ENCODE peak calls at places on chromosome 13, in ten cellular contexts. One of them, this sample, is unnamed.

GRCh38 chr13:43153436-43154082 is 130.2 kb downstream of the DNAJC15 start:
- DNase-seq in NCI-H1092 treated with DMSO at 0.1 percent for 48 hours: no peak
- DNase-seq in naive thymus-derived CD4-positive, alpha-beta T cell: no peak
- DNase-seq in tibial nerve: no peak
- DNase-seq in stimulated activated naive CD4-positive, alpha-beta T cell: no peak
- DNase-seq in IMR-90: peak
- DNase-seq in aorta: no peak
- DNase-seq in T-helper 17 cell: no peak
- DNase-seq in stimulated activated CD4-positive, alpha-beta T cell treated with anti-CD3 and anti-CD28 coated beads, TNF-alpha, amount 100 ng/mL, for 48 hours: no peak
- DNase-seq in suprapubic skin: no peak
- DNase-seq in this sample: no peak

GRCh38 chr13:44068169-44068568 is 188.5 kb downstream of the LACC1 start:
- DNase-seq in NCI-H1092 treated with DMSO at 0.1 percent for 48 hours: no peak
- DNase-seq in naive thymus-derived CD4-positive, alpha-beta T cell: no peak
- DNase-seq in tibial nerve: no peak
- DNase-seq in stimulated activated naive CD4-positive, alpha-beta T cell: no peak
- DNase-seq in IMR-90: peak
- DNase-seq in aorta: no peak
- DNase-seq in T-helper 17 cell: no peak
- DNase-seq in stimulated activated CD4-positive, alpha-beta T cell treated with anti-CD3 and anti-CD28 coated beads, TNF-alpha, amount 100 ng/mL, for 48 hours: no peak
- DNase-seq in suprapubic skin: no peak
- DNase-seq in this sample: no peak

GRCh38 chr13:28475916-28476725 is 18.8 kb downstream of the FLT1 start:
- DNase-seq in NCI-H1092 treated with DMSO at 0.1 percent for 48 hours: no peak
- DNase-seq in naive thymus-derived CD4-positive, alpha-beta T cell: no peak
- DNase-seq in tibial nerve: no peak
- DNase-seq in stimulated activated naive CD4-positive, alpha-beta T cell: no peak
- DNase-seq in IMR-90: peak
- DNase-seq in aorta: no peak
- DNase-seq in T-helper 17 cell: no peak
- DNase-seq in stimulated activated CD4-positive, alpha-beta T cell treated with anti-CD3 and anti-CD28 coated beads, TNF-alpha, amount 100 ng/mL, for 48 hours: no peak
- DNase-seq in suprapubic skin: no peak
- DNase-seq in this sample: no peak

GRCh38 chr13:42420304-42420703 is 148.4 kb downstream of the AKAP11 start:
- DNase-seq in NCI-H1092 treated with DMSO at 0.1 percent for 48 hours: no peak
- DNase-seq in naive thymus-derived CD4-positive, alpha-beta T cell: no peak
- DNase-seq in tibial nerve: no peak
- DNase-seq in stimulated activated naive CD4-positive, alpha-beta T cell: no peak
- DNase-seq in IMR-90: no peak
- DNase-seq in aorta: no peak
- DNase-seq in T-helper 17 cell: no peak
- DNase-seq in stimulated activated CD4-positive, alpha-beta T cell treated with anti-CD3 and anti-CD28 coated beads, TNF-alpha, amount 100 ng/mL, for 48 hours: peak
- DNase-seq in suprapubic skin: no peak
- DNase-seq in this sample: no peak

GRCh38 chr13:110329798-110330461 is 22.8 kb downstream of the COL4A2 start:
- DNase-seq in NCI-H1092 treated with DMSO at 0.1 percent for 48 hours: no peak
- DNase-seq in naive thymus-derived CD4-positive, alpha-beta T cell: no peak
- DNase-seq in tibial nerve: no peak
- DNase-seq in stimulated activated naive CD4-positive, alpha-beta T cell: no peak
- DNase-seq in IMR-90: peak
- DNase-seq in aorta: peak
- DNase-seq in T-helper 17 cell: no peak
- DNase-seq in stimulated activated CD4-positive, alpha-beta T cell treated with anti-CD3 and anti-CD28 coated beads, TNF-alpha, amount 100 ng/mL, for 48 hours: no peak
- DNase-seq in suprapubic skin: no peak
- DNase-seq in this sample: no peak

GRCh38 chr13:113941571-113942191 is 32.2 kb downstream of the C13orf46 start:
- DNase-seq in NCI-H1092 treated with DMSO at 0.1 percent for 48 hours: no peak
- DNase-seq in naive thymus-derived CD4-positive, alpha-beta T cell: no peak
- DNase-seq in tibial nerve: no peak
- DNase-seq in stimulated activated naive CD4-positive, alpha-beta T cell: no peak
- DNase-seq in IMR-90: no peak
- DNase-seq in aorta: no peak
- DNase-seq in T-helper 17 cell: no peak
- DNase-seq in stimulated activated CD4-positive, alpha-beta T cell treated with anti-CD3 and anti-CD28 coated beads, TNF-alpha, amount 100 ng/mL, for 48 hours: no peak
- DNase-seq in suprapubic skin: peak
- DNase-seq in this sample: no peak

GRCh38 chr13:26923824-26924605 is 163.4 kb upstream of the GPR12 start:
- DNase-seq in NCI-H1092 treated with DMSO at 0.1 percent for 48 hours: no peak
- DNase-seq in naive thymus-derived CD4-positive, alpha-beta T cell: no peak
- DNase-seq in tibial nerve: no peak
- DNase-seq in stimulated activated naive CD4-positive, alpha-beta T cell: no peak
- DNase-seq in IMR-90: peak
- DNase-seq in aorta: no peak
- DNase-seq in T-helper 17 cell: no peak
- DNase-seq in stimulated activated CD4-positive, alpha-beta T cell treated with anti-CD3 and anti-CD28 coated beads, TNF-alpha, amount 100 ng/mL, for 48 hours: no peak
- DNase-seq in suprapubic skin: no peak
- DNase-seq in this sample: no peak

GRCh38 chr13:76828316-76828741 is 57.9 kb downstream of the KCTD12 start:
- DNase-seq in NCI-H1092 treated with DMSO at 0.1 percent for 48 hours: no peak
- DNase-seq in naive thymus-derived CD4-positive, alpha-beta T cell: no peak
- DNase-seq in tibial nerve: no peak
- DNase-seq in stimulated activated naive CD4-positive, alpha-beta T cell: no peak
- DNase-seq in IMR-90: peak
- DNase-seq in aorta: no peak
- DNase-seq in T-helper 17 cell: no peak
- DNase-seq in stimulated activated CD4-positive, alpha-beta T cell treated with anti-CD3 and anti-CD28 coated beads, TNF-alpha, amount 100 ng/mL, for 48 hours: no peak
- DNase-seq in suprapubic skin: no peak
- DNase-seq in this sample: no peak

GRCh38 chr13:98847780-98848179 is 95.3 kb upstream of the SLC15A1 start:
- DNase-seq in NCI-H1092 treated with DMSO at 0.1 percent for 48 hours: no peak
- DNase-seq in naive thymus-derived CD4-positive, alpha-beta T cell: no peak
- DNase-seq in tibial nerve: no peak
- DNase-seq in stimulated activated naive CD4-positive, alpha-beta T cell: no peak
- DNase-seq in IMR-90: no peak
- DNase-seq in aorta: no peak
- DNase-seq in T-helper 17 cell: no peak
- DNase-seq in stimulated activated CD4-positive, alpha-beta T cell treated with anti-CD3 and anti-CD28 coated beads, TNF-alpha, amount 100 ng/mL, for 48 hours: no peak
- DNase-seq in suprapubic skin: no peak
- DNase-seq in this sample: no peak

GRCh38 chr13:80599765-80600164 is 258.8 kb upstream of the SPRY2 start:
- DNase-seq in NCI-H1092 treated with DMSO at 0.1 percent for 48 hours: no peak
- DNase-seq in naive thymus-derived CD4-positive, alpha-beta T cell: no peak
- DNase-seq in tibial nerve: no peak
- DNase-seq in stimulated activated naive CD4-positive, alpha-beta T cell: no peak
- DNase-seq in IMR-90: no peak
- DNase-seq in aorta: no peak
- DNase-seq in T-helper 17 cell: no peak
- DNase-seq in stimulated activated CD4-positive, alpha-beta T cell treated with anti-CD3 and anti-CD28 coated beads, TNF-alpha, amount 100 ng/mL, for 48 hours: no peak
- DNase-seq in suprapubic skin: no peak
- DNase-seq in this sample: no peak

GRCh38 chr13:67230774-67231480 is 791 bp upstream of the PCDH9 start:
- DNase-seq in NCI-H1092 treated with DMSO at 0.1 percent for 48 hours: peak
- DNase-seq in naive thymus-derived CD4-positive, alpha-beta T cell: peak
- DNase-seq in tibial nerve: peak
- DNase-seq in stimulated activated naive CD4-positive, alpha-beta T cell: no peak
- DNase-seq in IMR-90: peak
- DNase-seq in aorta: peak
- DNase-seq in T-helper 17 cell: peak
- DNase-seq in stimulated activated CD4-positive, alpha-beta T cell treated with anti-CD3 and anti-CD28 coated beads, TNF-alpha, amount 100 ng/mL, for 48 hours: no peak
- DNase-seq in suprapubic skin: peak
- DNase-seq in this sample: peak

GRCh38 chr13:27797228-27797624 is 4.9 kb downstream of the GSX1 start:
- DNase-seq in NCI-H1092 treated with DMSO at 0.1 percent for 48 hours: peak
- DNase-seq in naive thymus-derived CD4-positive, alpha-beta T cell: no peak
- DNase-seq in tibial nerve: no peak
- DNase-seq in stimulated activated naive CD4-positive, alpha-beta T cell: no peak
- DNase-seq in IMR-90: peak
- DNase-seq in aorta: no peak
- DNase-seq in T-helper 17 cell: no peak
- DNase-seq in stimulated activated CD4-positive, alpha-beta T cell treated with anti-CD3 and anti-CD28 coated beads, TNF-alpha, amount 100 ng/mL, for 48 hours: no peak
- DNase-seq in suprapubic skin: peak
- DNase-seq in this sample: no peak

GRCh38 chr13:33721719-33722118 is 96.2 kb upstream of the RFC3 start:
- DNase-seq in NCI-H1092 treated with DMSO at 0.1 percent for 48 hours: no peak
- DNase-seq in naive thymus-derived CD4-positive, alpha-beta T cell: no peak
- DNase-seq in tibial nerve: no peak
- DNase-seq in stimulated activated naive CD4-positive, alpha-beta T cell: no peak
- DNase-seq in IMR-90: peak
- DNase-seq in aorta: no peak
- DNase-seq in T-helper 17 cell: no peak
- DNase-seq in stimulated activated CD4-positive, alpha-beta T cell treated with anti-CD3 and anti-CD28 coated beads, TNF-alpha, amount 100 ng/mL, for 48 hours: no peak
- DNase-seq in suprapubic skin: no peak
- DNase-seq in this sample: no peak

GRCh38 chr13:28710161-28710560 is 8.6 kb downstream of the SLC46A3 start:
- DNase-seq in NCI-H1092 treated with DMSO at 0.1 percent for 48 hours: no peak
- DNase-seq in naive thymus-derived CD4-positive, alpha-beta T cell: no peak
- DNase-seq in tibial nerve: no peak
- DNase-seq in stimulated activated naive CD4-positive, alpha-beta T cell: no peak
- DNase-seq in IMR-90: no peak
- DNase-seq in aorta: no peak
- DNase-seq in T-helper 17 cell: no peak
- DNase-seq in stimulated activated CD4-positive, alpha-beta T cell treated with anti-CD3 and anti-CD28 coated beads, TNF-alpha, amount 100 ng/mL, for 48 hours: no peak
- DNase-seq in suprapubic skin: no peak
- DNase-seq in this sample: no peak

GRCh38 chr13:27868639-27869435 is 51.0 kb upstream of the PDX1 start:
- DNase-seq in NCI-H1092 treated with DMSO at 0.1 percent for 48 hours: peak
- DNase-seq in naive thymus-derived CD4-positive, alpha-beta T cell: no peak
- DNase-seq in tibial nerve: no peak
- DNase-seq in stimulated activated naive CD4-positive, alpha-beta T cell: no peak
- DNase-seq in IMR-90: peak
- DNase-seq in aorta: no peak
- DNase-seq in T-helper 17 cell: no peak
- DNase-seq in stimulated activated CD4-positive, alpha-beta T cell treated with anti-CD3 and anti-CD28 coated beads, TNF-alpha, amount 100 ng/mL, for 48 hours: no peak
- DNase-seq in suprapubic skin: no peak
- DNase-seq in this sample: no peak

GRCh38 chr13:111152836-111153235 is 37.7 kb downstream of the ARHGEF7 start:
- DNase-seq in NCI-H1092 treated with DMSO at 0.1 percent for 48 hours: no peak
- DNase-seq in naive thymus-derived CD4-positive, alpha-beta T cell: no peak
- DNase-seq in tibial nerve: no peak
- DNase-seq in stimulated activated naive CD4-positive, alpha-beta T cell: no peak
- DNase-seq in IMR-90: no peak
- DNase-seq in aorta: no peak
- DNase-seq in T-helper 17 cell: no peak
- DNase-seq in stimulated activated CD4-positive, alpha-beta T cell treated with anti-CD3 and anti-CD28 coated beads, TNF-alpha, amount 100 ng/mL, for 48 hours: no peak
- DNase-seq in suprapubic skin: no peak
- DNase-seq in this sample: no peak

GRCh38 chr13:40777166-40777956 is 6.4 kb upstream of the MRPS31 start:
- DNase-seq in NCI-H1092 treated with DMSO at 0.1 percent for 48 hours: peak
- DNase-seq in naive thymus-derived CD4-positive, alpha-beta T cell: no peak
- DNase-seq in tibial nerve: peak
- DNase-seq in stimulated activated naive CD4-positive, alpha-beta T cell: peak
- DNase-seq in IMR-90: peak
- DNase-seq in aorta: no peak
- DNase-seq in T-helper 17 cell: no peak
- DNase-seq in stimulated activated CD4-positive, alpha-beta T cell treated with anti-CD3 and anti-CD28 coated beads, TNF-alpha, amount 100 ng/mL, for 48 hours: no peak
- DNase-seq in suprapubic skin: no peak
- DNase-seq in this sample: no peak

GRCh38 chr13:94073006-94073744 is 406.3 kb downstream of the DCT start:
- DNase-seq in NCI-H1092 treated with DMSO at 0.1 percent for 48 hours: peak
- DNase-seq in naive thymus-derived CD4-positive, alpha-beta T cell: no peak
- DNase-seq in tibial nerve: no peak
- DNase-seq in stimulated activated naive CD4-positive, alpha-beta T cell: no peak
- DNase-seq in IMR-90: peak
- DNase-seq in aorta: no peak
- DNase-seq in T-helper 17 cell: no peak
- DNase-seq in stimulated activated CD4-positive, alpha-beta T cell treated with anti-CD3 and anti-CD28 coated beads, TNF-alpha, amount 100 ng/mL, for 48 hours: no peak
- DNase-seq in suprapubic skin: no peak
- DNase-seq in this sample: no peak